ENCODE peak calls at places on chromosome X, in four cellular contexts. S is CD4-positive, CD25-positive, alpha-beta regulatory T cell; Q is heart right ventricle; F is Karpas-422. E is an unnamed sample. For H3K36me3, the result is how much of the 10 kb centered on the place peaks cover.

GRCh38 chrX:18461431-18461830 is 36.0 kb downstream of the CDKL5 start:
- DNase-seq in S (no peak), Q (no peak), F (no peak), E (no peak)

GRCh38 chrX:19947612-19948011 is 43.2 kb downstream of the BCLAF3 start:
- DNase-seq in S (no peak), Q (no peak), F (no peak), E (no peak)

GRCh38 chrX:115898382-115899001 is 272.1 kb upstream of the AGTR2 start:
- DNase-seq in S (peak), Q (no peak), F (peak), E (peak)

GRCh38 chrX:120310861-120311631 is at the start of gene TMEM255A:
- DNase-seq in S (no peak), Q (peak), F (no peak), E (peak)

GRCh38 chrX:5876984-5877655 is 351.5 kb downstream of the NLGN4X start:
- DNase-seq in S (no peak), Q (no peak), F (peak), E (no peak)

GRCh38 chrX:53128097-53128749 is 34.3 kb downstream of the KANTR start:
- DNase-seq in S (no peak), Q (no peak), F (no peak), E (no peak)

GRCh38 chrX:12065251-12065650 is 73.0 kb upstream of the FRMPD4 start:
- DNase-seq in S (no peak), Q (no peak), F (peak), E (no peak)

GRCh38 chrX:18607966-18608365 is 63.9 kb downstream of the RS1 start:
- DNase-seq in S (no peak), Q (no peak), F (no peak), E (no peak)

GRCh38 chrX:23792861-23793553 is 10.0 kb downstream of the SAT1 start:
- DNase-seq in S (no peak), Q (no peak), F (no peak), E (no peak)

GRCh38 chrX:108699368-108699767 is 37.0 kb downstream of the IRS4 start:
- DNase-seq in S (peak), Q (no peak), F (peak), E (no peak)

GRCh38 chrX:47638816-47639215 is 9.1 kb upstream of the CFP start:
- DNase-seq in S (no peak), Q (no peak), F (no peak), E (no peak)
- H3K36me3 ChIP-seq in S (half or more), Q (under half), F (under half), E (under half)

GRCh38 chrX:351736-352135 is 33.1 kb upstream of the GTPBP6 start:
- DNase-seq in S (no peak), Q (no peak), F (no peak), E (no peak)
- H3K36me3 ChIP-seq in S (under half), Q (under half), F (under half), E (under half)

GRCh38 chrX:85836868-85837267 is 210.5 kb downstream of the CHM start:
- DNase-seq in S (no peak), Q (no peak), F (no peak), E (no peak)
- H3K36me3 ChIP-seq in S (under half), Q (under half), F (under half), E (under half)

GRCh38 chrX:47228550-47229270 is 4.1 kb upstream of the USP11 start:
- DNase-seq in S (no peak), Q (no peak), F (no peak), E (peak)
- H3K36me3 ChIP-seq in S (under half), Q (under half), F (under half), E (under half)

GRCh38 chrX:13752646-13753045 is 18.1 kb downstream of the OFD1 start:
- DNase-seq in S (no peak), Q (no peak), F (peak), E (no peak)
- H3K36me3 ChIP-seq in S (under half), Q (under half), F (under half), E (under half)

DNA sequence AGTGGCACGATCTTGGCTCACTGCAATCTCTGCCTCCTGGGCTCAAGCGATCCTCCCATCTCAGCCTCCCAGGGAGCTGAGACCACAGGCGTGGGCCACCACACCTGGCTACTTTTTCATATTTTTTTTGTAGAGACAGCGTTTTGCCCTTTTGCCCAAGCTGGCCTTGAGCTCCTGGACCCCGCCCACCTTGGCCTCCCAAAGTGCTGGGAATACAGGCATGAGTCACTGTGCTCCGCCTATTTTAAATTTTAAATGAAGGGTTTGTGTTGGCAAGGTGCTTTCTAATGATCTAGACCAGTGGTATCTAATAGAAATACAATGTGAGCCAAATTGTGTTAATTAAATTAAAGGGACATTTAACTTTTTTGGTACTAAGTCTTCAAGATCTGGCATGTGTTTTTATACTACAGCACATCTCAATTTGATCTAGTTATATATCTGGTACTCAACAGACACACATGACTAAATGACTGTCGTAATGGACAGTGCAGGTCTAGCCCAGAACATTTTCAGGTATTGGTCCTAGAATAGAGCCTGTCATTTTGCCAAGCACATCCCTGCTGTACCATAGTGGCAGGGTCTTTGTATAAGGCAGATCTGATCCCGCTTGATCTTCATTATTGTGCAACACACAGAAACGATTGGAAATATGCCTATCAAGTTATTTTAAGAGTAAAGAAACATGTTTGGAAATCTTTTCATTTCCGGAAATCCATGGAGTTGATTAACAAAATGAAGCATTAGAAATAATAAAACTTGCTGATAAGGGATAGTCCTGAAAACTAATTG is 7.3 kb downstream of the PGK1 start:
- DNase-seq in S (no peak), Q (no peak), F (no peak), E (no peak)
- H3K36me3 ChIP-seq in S (under half), Q (under half), F (under half), E (under half)

GRCh38 chrX:103396186-103396585 is 19.8 kb downstream of the BEX3 start:
- DNase-seq in S (no peak), Q (no peak), F (no peak), E (no peak)
- H3K36me3 ChIP-seq in S (under half), Q (under half), F (under half), E (under half)

GRCh38 chrX:73836956-73837477 is 274.0 kb downstream of the CHIC1 start:
- DNase-seq in S (no peak), Q (no peak), F (no peak), E (no peak)
- H3K36me3 ChIP-seq in S (under half), Q (under half), F (under half), E (under half)

GRCh38 chrX:40687169-40687568 is 39.8 kb upstream of the CXorf38 start:
- DNase-seq in S (no peak), Q (no peak), F (no peak), E (no peak)
- H3K36me3 ChIP-seq in S (under half), Q (under half), F (under half), E (under half)